ENCODE peak calls at places on chromosome 5, in six cellular contexts. T, L, O, G, U and A are unnamed samples.

GRCh38 chr5:151739939-151740335 is 18.5 kb downstream of the ATOX1 start:
- DNase-seq in T (no peak), L (no peak), O (no peak), G (peak; percentile 67), U (peak; percentile 91), A (no peak)

GRCh38 chr5:145834554-145834916 is 607 bp downstream of the PRELID2 start:
- DNase-seq in T (no peak), L (no peak), O (no peak), G (no peak), U (peak; percentile 26), A (no peak)

GRCh38 chr5:14487896-14488570 is 93.6 kb upstream of the OTULINL start:
- DNase-seq in T (no peak), L (no peak), O (no peak), G (no peak), U (no peak), A (no peak)

GRCh38 chr5:151718168-151718567 is 31.5 kb upstream of the SPARC start:
- DNase-seq in T (no peak), L (no peak), O (no peak), G (no peak), U (peak; percentile 48), A (no peak)

GRCh38 chr5:114296191-114296590 is 65.7 kb upstream of the KCNN2 start:
- DNase-seq in T (no peak), L (no peak), O (no peak), G (no peak), U (no peak), A (no peak)

GRCh38 chr5:83044941-83045340 is 32.3 kb downstream of the TMEM167A start:
- DNase-seq in T (no peak), L (no peak), O (no peak), G (no peak), U (no peak), A (no peak)

GRCh38 chr5:99019812-99020697 is 91.2 kb upstream of the CHD1 start:
- DNase-seq in T (no peak), L (peak; percentile 16), O (no peak), G (peak; percentile 65), U (peak; percentile 84), A (no peak)

GRCh38 chr5:111781200-111781599 is 24.2 kb upstream of the NREP start:
- DNase-seq in T (peak; percentile 74), L (peak; percentile 44), O (no peak), G (no peak), U (peak; percentile 65), A (peak; percentile 74)

GRCh38 chr5:3197699-3198098 is 397.9 kb upstream of the IRX1 start:
- DNase-seq in T (no peak), L (no peak), O (no peak), G (no peak), U (no peak), A (peak; percentile 55)

GRCh38 chr5:89351975-89352374 is 469.0 kb upstream of the MEF2C start:
- DNase-seq in T (no peak), L (no peak), O (no peak), G (no peak), U (peak; percentile 47), A (no peak)

GRCh38 chr5:105554613-105555169 is 1992.1 kb upstream of the NUDT12 start:
- DNase-seq in T (no peak), L (no peak), O (no peak), G (no peak), U (peak; percentile 11), A (no peak)

GRCh38 chr5:15222156-15222555 is 277.8 kb upstream of the FBXL7 start:
- DNase-seq in T (no peak), L (no peak), O (no peak), G (no peak), U (no peak), A (no peak)

GRCh38 chr5:178941361-178941760 is 363 bp downstream of the ZNF454 start:
- DNase-seq in T (peak; percentile 57), L (no peak), O (no peak), G (no peak), U (no peak), A (no peak)

GRCh38 chr5:53406630-53407316 is 73.7 kb upstream of the FST start:
- DNase-seq in T (no peak), L (no peak), O (no peak), G (peak; percentile 82), U (peak; percentile 94), A (no peak)

GRCh38 chr5:178428341-178429155 is 161.6 kb downstream of the COL23A1 start:
- DNase-seq in T (no peak), L (no peak), O (no peak), G (no peak), U (no peak), A (peak; percentile 57)

GRCh38 chr5:141512390-141513020 is 23.6 kb downstream of the PCDHGC5 start:
- DNase-seq in T (peak; percentile 88), L (peak; percentile 9), O (peak; percentile 76), G (no peak), U (peak; percentile 71), A (no peak)

GRCh38 chr5:147175516-147176097 is 59.2 kb upstream of the STK32A start:
- DNase-seq in T (no peak), L (no peak), O (no peak), G (no peak), U (no peak), A (no peak)

GRCh38 chr5:138950411-138951011 is 75.4 kb upstream of the LRRTM2 start:
- DNase-seq in T (no peak), L (no peak), O (no peak), G (no peak), U (no peak), A (peak; percentile 70)

GRCh38 chr5:169336234-169336633 is 35.3 kb upstream of the SLIT3 start:
- DNase-seq in T (no peak), L (no peak), O (no peak), G (no peak), U (no peak), A (no peak)

GRCh38 chr5:6729400-6730310 is 16.4 kb downstream of the TENT4A start:
- DNase-seq in T (no peak), L (no peak), O (no peak), G (no peak), U (no peak), A (no peak)

GRCh38 chr5:3261081-3261480 is 334.6 kb upstream of the IRX1 start:
- DNase-seq in T (no peak), L (no peak), O (no peak), G (no peak), U (no peak), A (no peak)

GRCh38 chr5:137148128-137148527 is 351.0 kb downstream of the SPOCK1 start:
- DNase-seq in T (no peak), L (no peak), O (no peak), G (no peak), U (no peak), A (no peak)

GRCh38 chr5:33641722-33642505 is 201.1 kb downstream of the TARS1 start:
- DNase-seq in T (no peak), L (no peak), O (no peak), G (no peak), U (peak; percentile 36), A (no peak)

GRCh38 chr5:160649304-160649703 is 202.7 kb downstream of the ATP10B start:
- DNase-seq in T (no peak), L (peak; percentile 10), O (no peak), G (no peak), U (no peak), A (peak; percentile 44)

GRCh38 chr5:136518814-136519213 is 153.5 kb upstream of the TRPC7 start:
- DNase-seq in T (no peak), L (no peak), O (no peak), G (no peak), U (no peak), A (no peak)

GRCh38 chr5:16666140-16666860 is 49.5 kb upstream of the RETREG1 start:
- DNase-seq in T (no peak), L (no peak), O (no peak), G (no peak), U (no peak), A (no peak)

GRCh38 chr5:138632900-138633489 is 57.8 kb upstream of the HSPA9 start:
- DNase-seq in T (peak; percentile 73), L (no peak), O (no peak), G (peak; percentile 78), U (peak; percentile 92), A (peak; percentile 87)

GRCh38 chr5:73596705-73597328 is 29.2 kb upstream of the ARHGEF28 start:
- DNase-seq in T (no peak), L (peak; percentile 61), O (no peak), G (peak; percentile 31), U (peak; percentile 46), A (peak; percentile 15)